ENCODE peak calls at places on chromosome X, in ten cellular contexts. One of them, this sample, is unnamed.

GRCh38 chrX:134544614-134545255 is 84.8 kb downstream of the HPRT1 start:
- DNase-seq in neural crest cell: no peak
- DNase-seq in neural progenitor cell: peak; percentile 53
- DNase-seq in ovary: peak; percentile 40
- DNase-seq in osteocyte: no peak
- DNase-seq in upper lobe of left lung: peak; percentile 28
- DNase-seq in GM20000: no peak
- DNase-seq in mammary epithelial cell: no peak
- DNase-seq in GM12865: no peak
- DNase-seq in HCT116: no peak
- DNase-seq in this sample: no peak

GRCh38 chrX:18895157-18895952 is 88.6 kb downstream of the PHKA2 start:
- DNase-seq in ovary: no peak
- DNase-seq in GM20000: no peak
- DNase-seq in neural progenitor cell: no peak
- DNase-seq in mammary epithelial cell: peak; percentile 86
- DNase-seq in neural crest cell: no peak
- DNase-seq in osteocyte: no peak
- DNase-seq in upper lobe of left lung: no peak
- DNase-seq in HCT116: no peak
- DNase-seq in GM12865: no peak
- DNase-seq in this sample: no peak

GRCh38 chrX:51837926-51838325 is 55.5 kb upstream of the MAGED1 start:
- DNase-seq in mammary epithelial cell: no peak
- DNase-seq in HCT116: no peak
- DNase-seq in osteocyte: no peak
- DNase-seq in upper lobe of left lung: no peak
- DNase-seq in ovary: peak; percentile 75
- DNase-seq in GM12865: no peak
- DNase-seq in GM20000: no peak
- DNase-seq in neural progenitor cell: no peak
- DNase-seq in neural crest cell: no peak
- DNase-seq in this sample: no peak

GRCh38 chrX:103356023-103356798 is at the start of gene TCEAL9:
- DNase-seq in neural progenitor cell: peak; percentile 65
- DNase-seq in ovary: peak; percentile 87
- DNase-seq in GM12865: peak; percentile 40
- DNase-seq in GM20000: no peak
- DNase-seq in mammary epithelial cell: peak; percentile 46
- DNase-seq in osteocyte: no peak
- DNase-seq in HCT116: peak; percentile 29
- DNase-seq in neural crest cell: peak; percentile 19
- DNase-seq in upper lobe of left lung: peak; percentile 60
- DNase-seq in this sample: peak; percentile 12

GRCh38 chrX:19440713-19441112 is 74.6 kb downstream of the MAP3K15 start:
- DNase-seq in GM12865: no peak
- DNase-seq in neural progenitor cell: no peak
- DNase-seq in ovary: no peak
- DNase-seq in HCT116: no peak
- DNase-seq in neural crest cell: no peak
- DNase-seq in GM20000: no peak
- DNase-seq in mammary epithelial cell: peak; percentile 49
- DNase-seq in osteocyte: no peak
- DNase-seq in upper lobe of left lung: peak; percentile 24
- DNase-seq in this sample: no peak

GRCh38 chrX:104707572-104707971 is 141.6 kb downstream of the IL1RAPL2 start:
- DNase-seq in GM20000: no peak
- DNase-seq in osteocyte: no peak
- DNase-seq in upper lobe of left lung: no peak
- DNase-seq in ovary: no peak
- DNase-seq in neural progenitor cell: no peak
- DNase-seq in GM12865: no peak
- DNase-seq in mammary epithelial cell: peak; percentile 21
- DNase-seq in HCT116: no peak
- DNase-seq in neural crest cell: no peak
- DNase-seq in this sample: no peak

GRCh38 chrX:46957299-46957698 is 45.1 kb downstream of the JADE3 start:
- DNase-seq in ovary: no peak
- DNase-seq in neural progenitor cell: no peak
- DNase-seq in mammary epithelial cell: no peak
- DNase-seq in GM20000: no peak
- DNase-seq in GM12865: no peak
- DNase-seq in osteocyte: no peak
- DNase-seq in neural crest cell: no peak
- DNase-seq in HCT116: no peak
- DNase-seq in upper lobe of left lung: no peak
- DNase-seq in this sample: no peak

GRCh38 chrX:9739130-9739529 is 26.5 kb downstream of the GPR143 start:
- DNase-seq in ovary: no peak
- DNase-seq in HCT116: no peak
- DNase-seq in GM20000: no peak
- DNase-seq in neural crest cell: no peak
- DNase-seq in mammary epithelial cell: no peak
- DNase-seq in neural progenitor cell: no peak
- DNase-seq in osteocyte: no peak
- DNase-seq in upper lobe of left lung: no peak
- DNase-seq in GM12865: no peak
- DNase-seq in this sample: no peak

GRCh38 chrX:113384628-113385027 is 544.0 kb upstream of the AMOT start:
- DNase-seq in neural crest cell: no peak
- DNase-seq in GM20000: no peak
- DNase-seq in upper lobe of left lung: no peak
- DNase-seq in ovary: no peak
- DNase-seq in HCT116: no peak
- DNase-seq in mammary epithelial cell: peak; percentile 35
- DNase-seq in osteocyte: no peak
- DNase-seq in neural progenitor cell: no peak
- DNase-seq in GM12865: no peak
- DNase-seq in this sample: no peak

GRCh38 chrX:39681885-39682284 is 415.9 kb downstream of the BCOR start:
- DNase-seq in HCT116: no peak
- DNase-seq in neural crest cell: no peak
- DNase-seq in mammary epithelial cell: no peak
- DNase-seq in upper lobe of left lung: no peak
- DNase-seq in GM20000: no peak
- DNase-seq in osteocyte: no peak
- DNase-seq in GM12865: no peak
- DNase-seq in neural progenitor cell: no peak
- DNase-seq in ovary: no peak
- DNase-seq in this sample: no peak

GRCh38 chrX:54540289-54540688 is 10.3 kb downstream of the GNL3L start:
- DNase-seq in upper lobe of left lung: no peak
- DNase-seq in GM20000: no peak
- DNase-seq in GM12865: no peak
- DNase-seq in ovary: no peak
- DNase-seq in osteocyte: no peak
- DNase-seq in neural progenitor cell: no peak
- DNase-seq in mammary epithelial cell: no peak
- DNase-seq in neural crest cell: no peak
- DNase-seq in HCT116: no peak
- DNase-seq in this sample: no peak
- TF ChIP-seq CTCF in upper lobe of left lung: no peak
- TF ChIP-seq CTCF in GM20000: no peak
- TF ChIP-seq CTCF in GM12865: no peak
- TF ChIP-seq CTCF in ovary: no peak
- TF ChIP-seq CTCF in osteocyte: no peak
- TF ChIP-seq CTCF in neural progenitor cell: no peak
- TF ChIP-seq CTCF in mammary epithelial cell: no peak
- TF ChIP-seq CTCF in neural crest cell: no peak
- TF ChIP-seq CTCF in HCT116: no peak
- TF ChIP-seq CTCF in this sample: no peak

GRCh38 chrX:5829469-5829868 is 399.2 kb downstream of the NLGN4X start:
- DNase-seq in HCT116: no peak
- DNase-seq in neural crest cell: no peak
- DNase-seq in osteocyte: no peak
- DNase-seq in GM12865: no peak
- DNase-seq in mammary epithelial cell: no peak
- DNase-seq in GM20000: no peak
- DNase-seq in ovary: no peak
- DNase-seq in upper lobe of left lung: peak; percentile 22
- DNase-seq in neural progenitor cell: no peak
- DNase-seq in this sample: no peak
- TF ChIP-seq CTCF in HCT116: no peak
- TF ChIP-seq CTCF in neural crest cell: no peak
- TF ChIP-seq CTCF in osteocyte: no peak
- TF ChIP-seq CTCF in GM12865: no peak
- TF ChIP-seq CTCF in mammary epithelial cell: no peak
- TF ChIP-seq CTCF in GM20000: no peak
- TF ChIP-seq CTCF in ovary: no peak
- TF ChIP-seq CTCF in upper lobe of left lung: no peak
- TF ChIP-seq CTCF in neural progenitor cell: no peak
- TF ChIP-seq CTCF in this sample: no peak

DNA sequence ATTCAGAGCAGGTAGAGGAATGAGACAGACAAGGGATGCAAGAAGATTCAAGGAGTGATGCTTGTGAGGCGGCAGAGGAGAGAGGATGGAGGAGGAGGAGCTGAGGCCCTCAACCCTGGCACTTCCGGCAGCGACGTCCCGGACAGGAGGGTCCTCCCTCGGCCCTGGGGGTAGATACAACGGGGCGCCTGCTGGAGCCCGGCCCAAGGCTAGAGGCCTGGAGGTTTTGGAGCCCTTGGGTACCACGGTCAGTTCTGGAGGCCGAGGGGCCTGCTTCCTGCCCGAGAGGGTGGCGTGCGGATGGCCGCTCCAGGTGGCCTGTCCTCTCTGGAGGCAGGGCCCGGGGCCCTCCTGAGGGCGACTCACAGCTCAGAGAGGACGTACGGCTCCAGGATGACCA is 13.5 kb downstream of the SSR4 start:
- DNase-seq in mammary epithelial cell: no peak
- DNase-seq in HCT116: no peak
- DNase-seq in neural crest cell: no peak
- DNase-seq in ovary: no peak
- DNase-seq in neural progenitor cell: no peak
- DNase-seq in GM20000: no peak
- DNase-seq in osteocyte: no peak
- DNase-seq in GM12865: no peak
- DNase-seq in upper lobe of left lung: no peak
- DNase-seq in this sample: no peak
- TF ChIP-seq CTCF in mammary epithelial cell: no peak
- TF ChIP-seq CTCF in HCT116: no peak
- TF ChIP-seq CTCF in neural crest cell: no peak
- TF ChIP-seq CTCF in ovary: no peak
- TF ChIP-seq CTCF in neural progenitor cell: no peak
- TF ChIP-seq CTCF in GM20000: no peak
- TF ChIP-seq CTCF in osteocyte: no peak
- TF ChIP-seq CTCF in GM12865: no peak
- TF ChIP-seq CTCF in upper lobe of left lung: no peak
- TF ChIP-seq CTCF in this sample: no peak

DNA sequence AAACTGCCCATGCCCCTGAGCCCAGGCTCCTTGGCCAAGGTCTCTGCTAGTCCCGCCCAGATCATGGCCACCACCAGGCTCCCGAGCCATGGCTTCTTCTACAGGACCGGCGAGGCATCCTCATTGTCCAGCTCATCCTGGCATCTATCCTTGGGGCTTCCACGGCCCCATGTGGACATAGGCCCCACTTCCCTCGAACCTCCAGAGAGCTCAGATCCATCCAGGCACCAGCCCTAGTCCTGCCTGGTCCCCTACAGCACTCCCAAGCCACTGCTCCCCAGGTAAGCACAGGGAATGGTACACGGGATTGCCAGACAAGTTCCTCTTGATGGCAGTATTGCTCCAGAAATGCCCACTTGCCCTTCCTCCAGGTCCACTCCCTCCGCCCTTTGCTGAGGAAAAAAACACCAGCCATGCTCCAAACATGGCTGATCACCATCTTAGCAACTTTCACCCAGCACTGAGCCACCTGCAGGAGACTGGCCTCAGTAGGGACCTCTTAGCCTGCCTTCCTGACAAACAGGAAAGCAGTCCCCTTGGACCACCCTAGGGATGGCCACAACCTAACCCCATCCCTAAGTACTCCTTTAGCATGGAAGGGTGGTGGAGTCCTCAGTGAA is 272.1 kb upstream of the AGTR2 start:
- DNase-seq in ovary: peak; percentile 84
- DNase-seq in neural progenitor cell: peak; percentile 55
- DNase-seq in mammary epithelial cell: peak; percentile 67
- DNase-seq in GM20000: peak; percentile 5
- DNase-seq in osteocyte: peak; percentile 73
- DNase-seq in upper lobe of left lung: peak; percentile 60
- DNase-seq in neural crest cell: no peak
- DNase-seq in GM12865: peak; percentile 21
- DNase-seq in HCT116: peak; percentile 6
- DNase-seq in this sample: no peak
- TF ChIP-seq CTCF in ovary: no peak
- TF ChIP-seq CTCF in neural progenitor cell: peak; percentile 29
- TF ChIP-seq CTCF in mammary epithelial cell: no peak
- TF ChIP-seq CTCF in GM20000: no peak
- TF ChIP-seq CTCF in osteocyte: no peak
- TF ChIP-seq CTCF in upper lobe of left lung: peak; percentile 71
- TF ChIP-seq CTCF in neural crest cell: no peak
- TF ChIP-seq CTCF in GM12865: no peak
- TF ChIP-seq CTCF in HCT116: no peak
- TF ChIP-seq CTCF in this sample: no peak

DNA sequence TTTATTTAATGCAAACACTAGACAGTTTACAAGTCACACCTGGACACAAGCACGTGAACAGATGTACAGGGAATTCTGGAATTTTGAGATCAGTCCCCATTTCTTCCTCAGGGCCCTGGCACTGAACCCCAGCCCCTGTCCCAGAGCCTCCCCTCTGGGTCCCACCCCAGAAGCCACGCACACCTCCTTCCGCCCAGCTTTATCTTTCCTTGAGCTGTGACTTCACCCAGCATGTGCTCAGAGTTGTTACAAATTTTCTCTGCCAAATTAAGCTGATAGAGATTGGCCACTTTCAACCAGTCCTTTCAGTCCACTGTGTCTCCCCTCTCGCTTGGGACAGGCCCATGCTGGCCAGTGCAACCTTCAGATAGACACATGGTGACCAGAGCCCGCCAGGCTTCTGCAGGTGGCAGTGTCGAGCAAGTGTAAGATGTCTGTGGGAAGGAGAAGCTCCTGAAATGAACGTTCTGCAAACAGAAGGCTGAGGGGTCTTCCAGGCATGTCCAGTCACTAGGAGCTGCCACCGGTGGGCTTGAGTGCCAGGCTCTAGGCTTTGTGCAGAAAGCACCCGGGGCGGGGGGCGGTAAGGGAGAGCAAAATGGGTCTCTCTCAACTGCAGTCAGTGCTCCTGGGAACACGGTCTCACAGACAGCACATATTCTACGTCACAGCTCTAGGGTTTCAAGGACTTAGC is 73.3 kb downstream of the MTMR1 start:
- DNase-seq in neural crest cell: no peak
- DNase-seq in upper lobe of left lung: no peak
- DNase-seq in neural progenitor cell: no peak
- DNase-seq in ovary: no peak
- DNase-seq in GM20000: no peak
- DNase-seq in HCT116: no peak
- DNase-seq in mammary epithelial cell: no peak
- DNase-seq in GM12865: no peak
- DNase-seq in osteocyte: peak; percentile 53
- DNase-seq in this sample: no peak
- TF ChIP-seq CTCF in neural crest cell: no peak
- TF ChIP-seq CTCF in upper lobe of left lung: no peak
- TF ChIP-seq CTCF in neural progenitor cell: peak; percentile 31
- TF ChIP-seq CTCF in ovary: no peak
- TF ChIP-seq CTCF in GM20000: no peak
- TF ChIP-seq CTCF in HCT116: no peak
- TF ChIP-seq CTCF in mammary epithelial cell: peak; percentile 4
- TF ChIP-seq CTCF in GM12865: no peak
- TF ChIP-seq CTCF in osteocyte: no peak
- TF ChIP-seq CTCF in this sample: no peak

This sample was measured in activated CD8-positive, alpha-beta T cell treated with anti-CD3 and anti-CD28 coated beads for 36 hours.